ENCODE peak calls at places on chromosomes 4 and X, in six cellular contexts. X is dermis blood vessel endothelial cell; W is stimulated activated naive CD8-positive, alpha-beta T cell treated with anti-CD3 and anti-CD28 coated beads, Interleukin-15, amount 100 ng/mL, for 72 hours; Y is activated naive CD8-positive, alpha-beta T cell treated with anti-CD3 and anti-CD28 coated beads for 36 hours; G is CD4-positive, alpha-beta T cell; J is stimulated activated CD4-positive, alpha-beta T cell treated with anti-CD3 and anti-CD28 coated beads, Interleukin-12 subunit alpha, Interleukin-12 subunit beta, amount 100 ng/mL, for 4 hours. K is an unnamed sample.

GRCh38 chr4:1981251-1982055 is 27.3 kb downstream of the NELFA start:
- DNase-seq in X (peak), W (no peak), Y (no peak), G (no peak), J (no peak), K (peak)

GRCh38 chrX:1419545-1420355 is 27.8 kb upstream of the SLC25A6 start:
- DNase-seq in X (no peak), W (no peak), Y (no peak), G (no peak), J (no peak), K (no peak)

GRCh38 chr4:3134201-3134600 is 59.7 kb downstream of the HTT start:
- DNase-seq in X (no peak), W (no peak), Y (no peak), G (no peak), J (no peak), K (no peak)

GRCh38 chrX:7987160-7987992 is 60.2 kb upstream of the PNPLA4 start:
- DNase-seq in X (peak), W (no peak), Y (no peak), G (no peak), J (no peak), K (no peak)

GRCh38 chrX:25597561-25597960 is 540.6 kb upstream of the MAGEB18 start:
- DNase-seq in X (no peak), W (no peak), Y (no peak), G (no peak), J (no peak), K (no peak)

GRCh38 chr4:23582671-23583070 is 307.2 kb downstream of the PPARGC1A start:
- DNase-seq in X (no peak), W (no peak), Y (no peak), G (no peak), J (no peak), K (no peak)

GRCh38 chrX:48003758-48004457 is at the start of gene ZNF182:
- DNase-seq in X (peak), W (peak), Y (peak), G (peak), J (peak), K (peak)

GRCh38 chrX:2177541-2177940 is 323.2 kb downstream of the DHRSX start:
- DNase-seq in X (no peak), W (no peak), Y (no peak), G (no peak), J (no peak), K (no peak)

GRCh38 chr4:87632469-87632868 is 17.6 kb upstream of the DMP1 start:
- DNase-seq in X (no peak), W (no peak), Y (no peak), G (no peak), J (no peak), K (no peak)

GRCh38 chrX:130416785-130417184 is 15.0 kb downstream of the RBMX2 start:
- DNase-seq in X (no peak), W (no peak), Y (no peak), G (no peak), J (no peak), K (no peak)

GRCh38 chr4:85913925-85914694 is 439.2 kb downstream of the ARHGAP24 start:
- DNase-seq in X (no peak), W (no peak), Y (no peak), G (no peak), J (no peak), K (no peak)

GRCh38 chr4:170259631-170260153 is 169.9 kb upstream of the AADAT start:
- DNase-seq in X (peak), W (peak), Y (peak), G (no peak), J (no peak), K (no peak)

GRCh38 chr4:74284074-74284473 is 24.2 kb upstream of the EPGN start:
- DNase-seq in X (peak), W (no peak), Y (no peak), G (no peak), J (no peak), K (no peak)

GRCh38 chr4:60868232-60868960 is 331.7 kb upstream of the ADGRL3 start:
- DNase-seq in X (no peak), W (no peak), Y (no peak), G (no peak), J (no peak), K (no peak)

GRCh38 chr4:5249727-5250126 is 198.4 kb downstream of the STK32B start:
- DNase-seq in X (no peak), W (no peak), Y (no peak), G (no peak), J (no peak), K (no peak)

GRCh38 chr4:65028592-65028991 is 619.3 kb upstream of the TECRL start:
- DNase-seq in X (no peak), W (no peak), Y (no peak), G (no peak), J (no peak), K (no peak)

GRCh38 chr4:89836031-89836777 is 757 bp downstream of the SNCA start:
- DNase-seq in X (peak), W (no peak), Y (no peak), G (no peak), J (no peak), K (no peak)

GRCh38 chrX:39905475-39905889 is 192.3 kb downstream of the BCOR start:
- DNase-seq in X (peak), W (no peak), Y (no peak), G (no peak), J (no peak), K (no peak)

GRCh38 chr4:154073107-154073817 is 284.4 kb upstream of the SFRP2 start:
- DNase-seq in X (no peak), W (no peak), Y (peak), G (no peak), J (no peak), K (no peak)

GRCh38 chr4:145278341-145279121 is 98.1 kb upstream of the OTUD4 start:
- DNase-seq in X (peak), W (no peak), Y (no peak), G (no peak), J (no peak), K (no peak)

GRCh38 chrX:64850371-64851082 is 125.7 kb downstream of the ZC4H2 start:
- DNase-seq in X (no peak), W (peak), Y (peak), G (no peak), J (no peak), K (no peak)

GRCh38 chrX:74420194-74421035 is 878 bp upstream of the SLC16A2 start:
- DNase-seq in X (peak), W (peak), Y (peak), G (no peak), J (no peak), K (peak)

GRCh38 chrX:135256923-135257322 is 5.1 kb downstream of the ETDA start:
- DNase-seq in X (no peak), W (no peak), Y (no peak), G (no peak), J (no peak), K (no peak)

GRCh38 chr4:44186096-44186849 is 262.3 kb downstream of the KCTD8 start:
- DNase-seq in X (peak), W (no peak), Y (no peak), G (no peak), J (no peak), K (no peak)

GRCh38 chr4:155952546-155952945 is 1.1 kb downstream of the CTSO start:
- DNase-seq in X (no peak), W (no peak), Y (no peak), G (no peak), J (no peak), K (no peak)

GRCh38 chr4:24471623-24472510 is 112.5 kb downstream of the DHX15 start:
- DNase-seq in X (peak), W (peak), Y (peak), G (no peak), J (peak), K (no peak)

GRCh38 chr4:174631901-174632758 is 109.8 kb upstream of the HPGD start:
- DNase-seq in X (peak), W (no peak), Y (no peak), G (no peak), J (no peak), K (peak)

GRCh38 chr4:93659629-93660028 is 168.9 kb upstream of the ATOH1 start:
- DNase-seq in X (no peak), W (no peak), Y (no peak), G (no peak), J (no peak), K (no peak)

GRCh38 chrX:81377329-81377728 is 175.4 kb downstream of the SH3BGRL start:
- DNase-seq in X (peak), W (no peak), Y (no peak), G (no peak), J (no peak), K (peak)

GRCh38 chrX:124015721-124016120 is 54.2 kb downstream of the STAG2 start:
- DNase-seq in X (no peak), W (no peak), Y (no peak), G (no peak), J (no peak), K (no peak)

GRCh38 chr4:148026022-148026421 is 294.1 kb downstream of the ARHGAP10 start:
- DNase-seq in X (no peak), W (no peak), Y (no peak), G (no peak), J (no peak), K (no peak)

GRCh38 chr4:38821739-38822138 is 17.1 kb upstream of the TLR1 start:
- DNase-seq in X (no peak), W (no peak), Y (no peak), G (no peak), J (no peak), K (no peak)

GRCh38 chrX:38312436-38312835 is 14.9 kb downstream of the RPGR start:
- DNase-seq in X (peak), W (no peak), Y (no peak), G (no peak), J (no peak), K (no peak)

GRCh38 chrX:126550816-126551215 is 1.8 kb downstream of the DCAF12L1 start:
- DNase-seq in X (no peak), W (no peak), Y (no peak), G (no peak), J (no peak), K (no peak)

GRCh38 chr4:109735566-109736454 is 5.9 kb upstream of the PLA2G12A start:
- DNase-seq in X (no peak), W (no peak), Y (no peak), G (no peak), J (no peak), K (no peak)